ENCODE peak calls at places on chromosomes 16 and 17, in six cellular contexts. One of them, this sample, is unnamed.

GRCh38 chr16:58284488-58284887 is 10.3 kb downstream of the PRSS54 start:
- DNase-seq in stomach: no peak
- DNase-seq in tibial nerve: no peak
- DNase-seq in A549: no peak
- DNase-seq in SK-N-SH: no peak
- DNase-seq in K562: no peak
- DNase-seq in this sample: no peak

GRCh38 chr17:58306131-58306951 is 22.3 kb downstream of the TSPOAP1 start:
- DNase-seq in stomach: peak; percentile 24
- DNase-seq in tibial nerve: no peak
- DNase-seq in A549: no peak
- DNase-seq in SK-N-SH: peak; percentile 28
- DNase-seq in K562: no peak
- DNase-seq in this sample: no peak

GRCh38 chr16:31111881-31112466 is 3.8 kb downstream of the BCKDK start:
- DNase-seq in stomach: no peak
- DNase-seq in tibial nerve: no peak
- DNase-seq in A549: no peak
- DNase-seq in SK-N-SH: no peak
- DNase-seq in K562: no peak
- DNase-seq in this sample: no peak

GRCh38 chr16:69940676-69941075 is 10.5 kb upstream of the CLEC18A start:
- DNase-seq in stomach: no peak
- DNase-seq in tibial nerve: no peak
- DNase-seq in A549: no peak
- DNase-seq in SK-N-SH: no peak
- DNase-seq in K562: no peak
- DNase-seq in this sample: no peak

GRCh38 chr17:81911277-81911961 is at the start of gene PCYT2:
- DNase-seq in stomach: peak; percentile 96
- DNase-seq in tibial nerve: peak; percentile 81
- DNase-seq in A549: peak; percentile 99
- DNase-seq in SK-N-SH: peak; percentile 100
- DNase-seq in K562: peak; percentile 99
- DNase-seq in this sample: peak; percentile 96

GRCh38 chr17:17724991-17725852 is 44.0 kb downstream of the RAI1 start:
- DNase-seq in stomach: no peak
- DNase-seq in tibial nerve: no peak
- DNase-seq in A549: no peak
- DNase-seq in SK-N-SH: peak; percentile 69
- DNase-seq in K562: no peak
- DNase-seq in this sample: no peak

GRCh38 chr17:35486920-35487727 is 38.6 kb upstream of the SLFN13 start:
- DNase-seq in stomach: peak; percentile 52
- DNase-seq in tibial nerve: no peak
- DNase-seq in A549: peak; percentile 28
- DNase-seq in SK-N-SH: no peak
- DNase-seq in K562: peak; percentile 23
- DNase-seq in this sample: peak; percentile 53

GRCh38 chr17:28513476-28513875 is 7.3 kb downstream of the FOXN1 start:
- DNase-seq in stomach: no peak
- DNase-seq in tibial nerve: no peak
- DNase-seq in A549: no peak
- DNase-seq in SK-N-SH: no peak
- DNase-seq in K562: no peak
- DNase-seq in this sample: no peak

GRCh38 chr16:89507834-89508590 is at the start of gene SPG7:
- DNase-seq in stomach: peak; percentile 89
- DNase-seq in tibial nerve: peak; percentile 77
- DNase-seq in A549: peak; percentile 94
- DNase-seq in SK-N-SH: peak; percentile 99
- DNase-seq in K562: peak; percentile 96
- DNase-seq in this sample: peak; percentile 91

GRCh38 chr17:29176500-29177351 is 3.5 kb downstream of the MYO18A start:
- DNase-seq in stomach: peak; percentile 92
- DNase-seq in tibial nerve: no peak
- DNase-seq in A549: peak; percentile 70
- DNase-seq in SK-N-SH: peak; percentile 78
- DNase-seq in K562: peak; percentile 77
- DNase-seq in this sample: peak; percentile 82

GRCh38 chr17:63475491-63476412 is 1.1 kb upstream of the ACE start:
- DNase-seq in stomach: no peak
- DNase-seq in tibial nerve: no peak
- DNase-seq in A549: no peak
- DNase-seq in SK-N-SH: peak; percentile 65
- DNase-seq in K562: no peak
- DNase-seq in this sample: no peak

GRCh38 chr17:63772801-63773271 is 561 bp downstream of the CCDC47 start:
- DNase-seq in stomach: no peak
- DNase-seq in tibial nerve: no peak
- DNase-seq in A549: no peak
- DNase-seq in SK-N-SH: peak; percentile 19
- DNase-seq in K562: peak; percentile 25
- DNase-seq in this sample: peak; percentile 13

GRCh38 chr17:42034059-42034458 is 14.2 kb downstream of the NKIRAS2 start:
- DNase-seq in stomach: no peak
- DNase-seq in tibial nerve: no peak
- DNase-seq in A549: no peak
- DNase-seq in SK-N-SH: no peak
- DNase-seq in K562: no peak
- DNase-seq in this sample: no peak
- TF ChIP-seq EP300 in stomach: no peak
- TF ChIP-seq EP300 in tibial nerve: no peak
- TF ChIP-seq EP300 in A549: no peak
- TF ChIP-seq EP300 in SK-N-SH: no peak
- TF ChIP-seq EP300 in K562: no peak
- TF ChIP-seq EP300 in this sample: no peak

GRCh38 chr17:37440424-37440823 is 33.7 kb downstream of the TADA2A start:
- DNase-seq in stomach: no peak
- DNase-seq in tibial nerve: no peak
- DNase-seq in A549: no peak
- DNase-seq in SK-N-SH: no peak
- DNase-seq in K562: no peak
- DNase-seq in this sample: no peak

GRCh38 chr17:37450090-37450489 is 39.6 kb upstream of the DUSP14 start:
- DNase-seq in stomach: no peak
- DNase-seq in tibial nerve: no peak
- DNase-seq in A549: no peak
- DNase-seq in SK-N-SH: no peak
- DNase-seq in K562: no peak
- DNase-seq in this sample: no peak

GRCh38 chr17:37447641-37448040 is 41.0 kb downstream of the TADA2A start:
- DNase-seq in stomach: no peak
- DNase-seq in tibial nerve: no peak
- DNase-seq in A549: peak; percentile 26
- DNase-seq in SK-N-SH: no peak
- DNase-seq in K562: no peak
- DNase-seq in this sample: no peak

GRCh38 chr17:37446027-37446426 is 39.3 kb downstream of the TADA2A start:
- DNase-seq in stomach: no peak
- DNase-seq in tibial nerve: no peak
- DNase-seq in A549: peak; percentile 40
- DNase-seq in SK-N-SH: no peak
- DNase-seq in K562: no peak
- DNase-seq in this sample: no peak
- TF ChIP-seq EP300 in stomach: no peak
- TF ChIP-seq EP300 in tibial nerve: no peak
- TF ChIP-seq EP300 in A549: no peak
- TF ChIP-seq EP300 in SK-N-SH: no peak
- TF ChIP-seq EP300 in K562: no peak
- TF ChIP-seq EP300 in this sample: no peak

GRCh38 chr17:44132275-44132821 is 8.9 kb upstream of the HDAC5 start:
- DNase-seq in stomach: no peak
- DNase-seq in tibial nerve: no peak
- DNase-seq in A549: no peak
- DNase-seq in SK-N-SH: no peak
- DNase-seq in K562: peak; percentile 70
- DNase-seq in this sample: no peak

GRCh38 chr17:44133918-44134476 is 7.7 kb upstream of the HROB start:
- DNase-seq in stomach: no peak
- DNase-seq in tibial nerve: no peak
- DNase-seq in A549: no peak
- DNase-seq in SK-N-SH: no peak
- DNase-seq in K562: no peak
- DNase-seq in this sample: no peak

GRCh38 chr17:44134752-44135568 is 6.8 kb upstream of the HROB start:
- DNase-seq in stomach: no peak
- DNase-seq in tibial nerve: no peak
- DNase-seq in A549: no peak
- DNase-seq in SK-N-SH: no peak
- DNase-seq in K562: no peak
- DNase-seq in this sample: no peak

GRCh38 chr17:44137891-44138709 is 3.6 kb upstream of the HROB start:
- DNase-seq in stomach: peak; percentile 71
- DNase-seq in tibial nerve: peak; percentile 69
- DNase-seq in A549: peak; percentile 99
- DNase-seq in SK-N-SH: peak; percentile 43
- DNase-seq in K562: peak; percentile 95
- DNase-seq in this sample: peak; percentile 73
- TF ChIP-seq EP300 in stomach: no peak
- TF ChIP-seq EP300 in tibial nerve: peak; percentile 78
- TF ChIP-seq EP300 in A549: peak; percentile 27
- TF ChIP-seq EP300 in SK-N-SH: peak; percentile 44
- TF ChIP-seq EP300 in K562: peak; percentile 53
- TF ChIP-seq EP300 in this sample: no peak

GRCh38 chr17:19644493-19645210 is 3.9 kb upstream of the ALDH3A2 start:
- DNase-seq in stomach: no peak
- DNase-seq in tibial nerve: no peak
- DNase-seq in A549: no peak
- DNase-seq in SK-N-SH: no peak
- DNase-seq in K562: no peak
- DNase-seq in this sample: no peak

GRCh38 chr17:19645608-19646250 is 2.8 kb upstream of the ALDH3A2 start:
- DNase-seq in stomach: no peak
- DNase-seq in tibial nerve: no peak
- DNase-seq in A549: peak; percentile 40
- DNase-seq in SK-N-SH: peak; percentile 47
- DNase-seq in K562: peak; percentile 32
- DNase-seq in this sample: peak; percentile 70

GRCh38 chr17:19647697-19648474 is 665 bp upstream of the ALDH3A2 start:
- DNase-seq in stomach: peak; percentile 54
- DNase-seq in tibial nerve: peak; percentile 42
- DNase-seq in A549: peak; percentile 63
- DNase-seq in SK-N-SH: no peak
- DNase-seq in K562: no peak
- DNase-seq in this sample: peak; percentile 65

GRCh38 chr17:19648475-19649406 is at the start of gene ALDH3A2:
- DNase-seq in stomach: peak; percentile 97
- DNase-seq in tibial nerve: peak; percentile 97
- DNase-seq in A549: peak; percentile 99
- DNase-seq in SK-N-SH: peak; percentile 99
- DNase-seq in K562: peak; percentile 82
- DNase-seq in this sample: peak; percentile 97

GRCh38 chr17:19646788-19647696 is 1.5 kb upstream of the ALDH3A2 start:
- DNase-seq in stomach: no peak
- DNase-seq in tibial nerve: no peak
- DNase-seq in A549: no peak
- DNase-seq in SK-N-SH: no peak
- DNase-seq in K562: no peak
- DNase-seq in this sample: no peak
- TF ChIP-seq EP300 in stomach: no peak
- TF ChIP-seq EP300 in tibial nerve: no peak
- TF ChIP-seq EP300 in A549: no peak
- TF ChIP-seq EP300 in SK-N-SH: no peak
- TF ChIP-seq EP300 in K562: no peak
- TF ChIP-seq EP300 in this sample: no peak

DNA sequence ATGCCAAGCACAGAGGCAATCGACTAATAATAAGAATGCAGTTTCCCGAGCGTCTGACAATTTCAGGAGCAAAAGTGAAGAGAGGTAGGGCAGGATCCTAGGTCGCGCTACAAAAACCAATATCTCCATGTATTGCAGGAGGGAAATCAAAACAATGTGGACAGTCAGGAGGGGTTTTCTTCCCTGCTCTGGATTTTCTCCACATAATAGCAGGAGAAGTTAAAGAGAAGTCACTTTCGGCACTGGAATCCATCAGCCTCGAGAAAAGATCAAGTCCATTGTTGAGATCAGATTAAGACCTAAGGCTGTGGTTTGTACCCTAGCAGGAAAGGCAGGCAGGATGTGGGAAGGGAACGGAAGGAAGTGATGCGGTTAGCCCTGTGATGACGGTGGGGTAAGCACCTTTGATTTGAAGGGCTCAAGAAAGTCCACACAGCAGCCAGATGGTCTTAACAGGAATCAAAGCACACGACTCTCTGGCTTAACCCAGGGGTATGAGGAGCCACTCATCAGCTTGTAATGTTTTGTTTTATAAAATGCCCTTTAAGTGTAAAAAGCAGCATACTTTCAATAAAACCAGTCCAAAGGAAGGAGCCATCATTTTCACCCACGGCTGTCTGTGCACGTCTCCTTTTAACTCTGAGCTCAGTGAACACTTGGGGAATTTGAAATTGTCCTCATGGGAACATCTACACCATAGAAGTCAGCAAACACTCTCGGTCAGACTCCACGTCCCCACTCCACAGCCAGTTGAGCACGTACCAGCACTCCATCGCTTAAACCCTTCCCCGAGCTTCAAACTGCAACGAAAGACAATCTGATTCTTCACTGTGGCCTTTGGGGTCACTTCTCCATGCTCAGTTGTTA is 15.8 kb upstream of the AKTIP start:
- DNase-seq in stomach: peak; percentile 58
- DNase-seq in tibial nerve: no peak
- DNase-seq in A549: no peak
- DNase-seq in SK-N-SH: no peak
- DNase-seq in K562: peak; percentile 43
- DNase-seq in this sample: peak; percentile 71
- TF ChIP-seq EP300 in stomach: no peak
- TF ChIP-seq EP300 in tibial nerve: peak; percentile 68
- TF ChIP-seq EP300 in A549: no peak
- TF ChIP-seq EP300 in SK-N-SH: no peak
- TF ChIP-seq EP300 in K562: peak; percentile 40
- TF ChIP-seq EP300 in this sample: no peak

DNA sequence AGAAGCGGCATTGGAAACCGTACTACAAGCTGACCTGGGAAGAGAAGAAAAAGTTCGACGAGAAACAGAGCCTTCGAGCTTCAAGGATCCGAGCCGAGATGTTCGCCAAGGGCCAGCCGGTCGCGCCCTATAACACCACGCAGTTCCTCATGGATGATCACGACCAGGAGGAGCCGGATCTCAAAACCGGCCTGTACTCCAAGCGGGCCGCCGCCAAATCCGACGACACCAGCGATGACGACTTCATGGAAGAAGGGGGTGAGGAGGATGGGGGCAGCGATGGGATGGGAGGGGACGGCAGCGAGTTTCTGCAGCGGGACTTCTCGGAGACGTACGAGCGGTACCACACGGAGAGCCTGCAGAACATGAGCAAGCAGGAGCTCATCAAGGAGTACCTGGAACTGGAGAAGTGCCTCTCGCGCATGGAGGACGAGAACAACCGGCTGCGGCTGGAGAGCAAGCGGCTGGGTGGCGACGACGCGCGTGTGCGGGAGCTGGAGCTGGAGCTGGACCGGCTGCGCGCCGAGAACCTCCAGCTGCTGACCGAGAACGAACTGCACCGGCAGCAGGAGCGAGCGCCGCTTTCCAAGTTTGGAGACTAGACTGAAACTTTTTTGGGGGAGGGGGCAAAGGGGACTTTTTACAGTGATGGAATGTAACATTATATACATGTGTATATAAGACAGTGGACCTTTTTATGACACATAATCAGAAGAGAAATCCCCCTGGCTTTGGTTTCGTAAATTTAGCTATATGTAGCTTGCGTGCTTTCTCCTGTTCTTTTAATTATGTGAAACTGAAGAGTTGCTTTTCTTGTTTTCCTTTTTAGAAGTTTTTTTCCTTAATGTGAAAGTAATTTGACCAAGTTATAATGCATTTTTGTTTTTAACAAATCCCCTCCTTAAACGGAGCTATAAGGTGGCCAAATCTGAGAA is 1.7 kb downstream of the HEXIM1 start:
- DNase-seq in stomach: peak; percentile 65
- DNase-seq in tibial nerve: peak; percentile 65
- DNase-seq in A549: peak; percentile 35
- DNase-seq in SK-N-SH: peak; percentile 44
- DNase-seq in K562: no peak
- DNase-seq in this sample: peak; percentile 76
- TF ChIP-seq EP300 in stomach: no peak
- TF ChIP-seq EP300 in tibial nerve: no peak
- TF ChIP-seq EP300 in A549: no peak
- TF ChIP-seq EP300 in SK-N-SH: no peak
- TF ChIP-seq EP300 in K562: no peak
- TF ChIP-seq EP300 in this sample: no peak